ENCODE peak calls at places on chromosomes 12 and 14, in six cellular contexts. C is lower leg skin, N is esophagus squamous epithelium, F is NB4, E is sigmoid colon, B is H54. T is an unnamed sample.

GRCh38 chr14:40197344-40197743 is 765.1 kb upstream of the FBXO33 start:
- DNase-seq in C (no peak), B (no peak), E (no peak), F (no peak), N (no peak), T (no peak)

GRCh38 chr12:62632521-62632920 is 165.9 kb downstream of the MON2 start:
- DNase-seq in B (peak; percentile 19), C (peak; percentile 89), F (peak; percentile 50), N (no peak), E (peak; percentile 79), T (no peak)

GRCh38 chr12:3275171-3276041 is 198.2 kb downstream of the TSPAN9 start:
- DNase-seq in E (peak; percentile 84), F (peak; percentile 67), B (peak; percentile 71), C (peak; percentile 95), N (no peak), T (no peak)

GRCh38 chr12:61654698-61655097 is 605.5 kb upstream of the USP15 start:
- DNase-seq in F (peak; percentile 23), B (peak; percentile 2), N (no peak), C (no peak), E (no peak), T (no peak)

GRCh38 chr12:103742349-103742784 is 98.7 kb downstream of the NT5DC3 start:
- DNase-seq in B (no peak), N (no peak), F (no peak), E (no peak), C (no peak), T (no peak)

GRCh38 chr14:29842228-29842627 is 85.4 kb downstream of the PRKD1 start:
- DNase-seq in C (no peak), E (no peak), B (no peak), F (no peak), N (no peak), T (no peak)

GRCh38 chr12:105018761-105019160 is 32.6 kb downstream of the NOPCHAP1 start:
- DNase-seq in B (no peak), E (no peak), F (no peak), N (no peak), C (no peak), T (no peak)

GRCh38 chr14:104970231-104971068 is 7.7 kb downstream of the AHNAK2 start:
- DNase-seq in E (peak; percentile 97), B (peak; percentile 86), N (peak; percentile 35), C (peak; percentile 98), F (no peak), T (no peak)

GRCh38 chr14:64464695-64465094 is 604 bp upstream of the AKAP5 start:
- DNase-seq in N (no peak), E (no peak), C (no peak), B (no peak), F (no peak), T (no peak)

GRCh38 chr14:73696466-73697390 is 17.5 kb downstream of the PNMA1 start:
- DNase-seq in C (no peak), E (no peak), B (no peak), F (peak; percentile 20), N (no peak), T (peak; percentile 88)

GRCh38 chr12:22653075-22653474 is 28.1 kb downstream of the ETNK1 start:
- DNase-seq in C (no peak), N (no peak), B (no peak), F (no peak), E (no peak), T (no peak)

GRCh38 chr12:44431647-44432352 is 444.3 kb downstream of the NELL2 start:
- DNase-seq in C (no peak), E (no peak), F (no peak), B (no peak), N (no peak), T (peak; percentile 56)

GRCh38 chr12:93060666-93061413 is 131.7 kb upstream of the EEA1 start:
- DNase-seq in C (no peak), E (peak; percentile 72), B (no peak), F (no peak), N (no peak), T (peak; percentile 21)

GRCh38 chr14:61927521-61927920 is 165.3 kb downstream of the SNAPC1 start:
- DNase-seq in C (no peak), E (no peak), F (no peak), B (peak; percentile 13), N (no peak), T (no peak)

GRCh38 chr12:104426926-104427546 is 29.7 kb upstream of the CHST11 start:
- DNase-seq in E (no peak), N (no peak), F (no peak), C (no peak), B (no peak), T (no peak)

GRCh38 chr12:112317481-112317880 is 64.8 kb downstream of the HECTD4 start:
- DNase-seq in N (no peak), C (no peak), E (no peak), B (no peak), F (no peak), T (no peak)

GRCh38 chr12:131948166-131948712 is 1.5 kb upstream of the EP400 start:
- DNase-seq in C (peak; percentile 40), F (no peak), B (no peak), N (no peak), E (peak; percentile 52), T (no peak)

GRCh38 chr12:116502989-116503496 is 56.1 kb upstream of the MAP1LC3B2 start:
- DNase-seq in E (no peak), N (no peak), F (no peak), B (no peak), C (no peak), T (no peak)

GRCh38 chr12:113983777-113984448 is 17.8 kb upstream of the RBM19 start:
- DNase-seq in E (no peak), B (no peak), C (no peak), N (no peak), F (no peak), T (no peak)

GRCh38 chr14:43729149-43729548 is 777.9 kb downstream of the FSCB start:
- DNase-seq in B (no peak), E (no peak), F (peak; percentile 92), N (no peak), C (no peak), T (no peak)

GRCh38 chr12:90514325-90514724 is 440.7 kb downstream of the CCER1 start:
- DNase-seq in B (no peak), F (no peak), C (no peak), E (no peak), N (no peak), T (no peak)

GRCh38 chr12:49279706-49280159 is 14.9 kb downstream of the TUBA1C start:
- DNase-seq in C (no peak), E (no peak), N (no peak), F (peak; percentile 54), B (no peak), T (no peak)

GRCh38 chr12:101823891-101824290 is 6.9 kb downstream of the GNPTAB start:
- DNase-seq in E (peak; percentile 65), F (peak; percentile 72), N (no peak), B (peak; percentile 29), C (peak; percentile 90), T (no peak)

GRCh38 chr14:31380106-31380505 is 40.2 kb downstream of the HEATR5A start:
- DNase-seq in B (no peak), F (no peak), N (no peak), C (no peak), E (no peak), T (no peak)

DNA sequence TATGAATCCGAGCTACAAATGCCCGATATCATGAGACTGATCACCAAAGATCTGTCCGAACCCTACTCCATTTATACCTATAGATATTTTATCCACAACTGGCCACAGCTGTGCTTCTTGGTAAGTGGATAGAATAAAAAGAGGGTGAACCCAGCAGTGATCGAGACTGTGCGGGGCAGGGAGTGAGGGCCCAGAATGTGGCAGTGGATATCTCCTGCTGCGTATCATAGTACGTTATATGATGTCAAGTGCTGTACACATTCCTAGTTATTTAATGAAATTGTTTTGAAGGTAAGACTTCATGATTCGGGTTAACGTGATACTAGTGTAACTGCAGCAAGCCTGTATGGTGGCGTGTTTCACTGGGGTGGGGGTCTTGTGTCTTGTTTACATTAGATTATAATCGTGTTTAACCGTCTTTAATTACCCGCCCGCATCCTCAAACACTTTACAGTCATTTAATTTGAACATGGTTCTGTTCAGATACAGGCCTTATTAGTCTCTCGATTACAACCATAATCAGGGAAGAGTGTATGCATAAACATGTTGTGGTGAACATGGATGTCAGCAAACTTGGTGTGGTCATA is 1.3 kb downstream of the NAA30 start:
- DNase-seq in E (no peak), F (peak; percentile 1), C (no peak), B (no peak), N (no peak), T (no peak)
- TF ChIP-seq POLR2A in E (no peak), F (no peak), C (no peak), B (no peak), N (no peak), T (no peak)

GRCh38 chr14:77616454-77617229 is at the start of gene SPTLC2:
- DNase-seq in E (peak; percentile 100), B (peak; percentile 84), F (peak; percentile 99), C (peak; percentile 100), N (peak; percentile 98), T (peak; percentile 97)
- TF ChIP-seq POLR2A in E (peak; percentile 76), B (peak; percentile 88), F (peak; percentile 58), C (no peak), N (peak; percentile 95), T (peak; percentile 88)

GRCh38 chr12:120463712-120464111 is 5.8 kb downstream of the SRSF9 start:
- DNase-seq in B (no peak), C (no peak), E (no peak), F (no peak), N (no peak), T (no peak)

GRCh38 chr12:120455302-120455701 is 9.1 kb downstream of the GATC start:
- DNase-seq in E (no peak), F (no peak), B (no peak), C (no peak), N (no peak), T (no peak)

GRCh38 chr12:120462099-120462640 is 7.4 kb downstream of the SRSF9 start:
- DNase-seq in C (no peak), E (no peak), F (no peak), B (no peak), N (no peak), T (no peak)

GRCh38 chr12:120457133-120457532 is 10.9 kb downstream of the GATC start:
- DNase-seq in F (peak; percentile 63), B (no peak), C (no peak), E (no peak), N (no peak), T (no peak)

GRCh38 chr12:120460157-120460556 is 9.4 kb downstream of the SRSF9 start:
- DNase-seq in N (no peak), F (no peak), B (no peak), E (no peak), C (no peak), T (no peak)
- TF ChIP-seq POLR2A in N (no peak), F (no peak), B (no peak), E (no peak), C (no peak), T (no peak)

GRCh38 chr14:34496007-34496678 is 34.1 kb upstream of the SPTSSA start:
- DNase-seq in F (no peak), N (no peak), E (peak; percentile 78), C (no peak), B (no peak), T (no peak)

GRCh38 chr14:34498684-34499412 is 36.8 kb upstream of the SPTSSA start:
- DNase-seq in B (no peak), E (no peak), C (no peak), N (no peak), F (peak; percentile 28), T (no peak)

GRCh38 chr14:34501997-34502396 is 37.5 kb downstream of the EAPP start:
- DNase-seq in E (no peak), F (no peak), B (no peak), C (no peak), N (no peak), T (no peak)

GRCh38 chr14:34501004-34501580 is 38.4 kb downstream of the EAPP start:
- DNase-seq in B (no peak), N (no peak), C (no peak), E (no peak), F (no peak), T (no peak)

GRCh38 chr14:34496679-34497513 is 34.9 kb upstream of the SPTSSA start:
- DNase-seq in E (peak; percentile 97), N (peak; percentile 7), C (peak; percentile 92), F (peak; percentile 56), B (peak; percentile 87), T (no peak)
- TF ChIP-seq POLR2A in E (peak; percentile 22), N (peak; percentile 45), C (no peak), F (no peak), B (no peak), T (no peak)